ENCODE peak calls at places on chromosome 20, in four cellular contexts. T is endothelial cell, S is WERI-Rb-1, P is fibroblast of lung. U is an unnamed sample.

GRCh38 chr20:10297684-10298240 is 79.1 kb downstream of the SNAP25 start:
- DNase-seq in T (no peak), S (no peak), P (peak; percentile 47), U (no peak)

GRCh38 chr20:21548390-21549035 is 34.6 kb upstream of the NKX2-2 start:
- DNase-seq in T (no peak), S (no peak), P (no peak), U (no peak)

GRCh38 chr20:61705909-61706308 is 359.8 kb downstream of the TAF4 start:
- DNase-seq in T (no peak), S (no peak), P (no peak), U (no peak)

GRCh38 chr20:63814833-63815612 is 16.0 kb downstream of the ZBTB46 start:
- DNase-seq in T (no peak), S (no peak), P (no peak), U (no peak)

GRCh38 chr20:44370639-44371218 is 15.2 kb downstream of the HNF4A start:
- DNase-seq in T (no peak), S (no peak), P (no peak), U (no peak)

GRCh38 chr20:9573598-9573997 is 59.2 kb downstream of the LAMP5 start:
- DNase-seq in T (no peak), S (no peak), P (no peak), U (no peak)

GRCh38 chr20:44650777-44651493 is 564 bp downstream of the ADA start:
- DNase-seq in T (no peak), S (no peak), P (no peak), U (no peak)

GRCh38 chr20:11769825-11770224 is 147.9 kb upstream of the BTBD3 start:
- DNase-seq in T (no peak), S (no peak), P (no peak), U (no peak)

DNA sequence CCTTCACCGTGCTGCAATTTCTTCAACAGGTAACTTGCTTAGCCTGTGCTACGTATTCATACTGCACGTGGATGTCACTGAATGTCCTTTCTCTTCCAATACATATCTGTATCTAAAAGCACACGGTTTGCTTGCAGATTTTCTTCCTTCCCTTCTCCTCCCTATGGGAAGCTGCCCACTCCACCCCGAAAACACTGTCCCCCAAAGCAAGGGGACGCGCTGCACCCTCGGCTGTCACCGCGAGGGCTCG is 708 bp downstream of the TMX4 start:
- DNase-seq in T (no peak), S (no peak), P (no peak), U (no peak)
- TF ChIP-seq CTCF in T (no peak), S (no peak), P (no peak), U (no peak)

GRCh38 chr20:17281478-17281877 is 54.6 kb downstream of the PCSK2 start:
- DNase-seq in T (peak; percentile 52), S (peak; percentile 84), P (peak; percentile 1), U (no peak)
- TF ChIP-seq CTCF in T (peak; percentile 57), S (peak; percentile 67), P (no peak), U (no peak)

GRCh38 chr20:41247523-41248370 is 69.8 kb downstream of the ZHX3 start:
- DNase-seq in T (no peak), S (no peak), P (peak; percentile 3), U (no peak)

GRCh38 chr20:41248371-41249024 is 69.0 kb downstream of the ZHX3 start:
- DNase-seq in T (no peak), S (no peak), P (peak; percentile 43), U (no peak)

GRCh38 chr20:41242352-41242751 is 75.2 kb downstream of the ZHX3 start:
- DNase-seq in T (no peak), S (no peak), P (no peak), U (no peak)

GRCh38 chr20:41242807-41243206 is 74.7 kb downstream of the ZHX3 start:
- DNase-seq in T (no peak), S (no peak), P (no peak), U (no peak)

DNA sequence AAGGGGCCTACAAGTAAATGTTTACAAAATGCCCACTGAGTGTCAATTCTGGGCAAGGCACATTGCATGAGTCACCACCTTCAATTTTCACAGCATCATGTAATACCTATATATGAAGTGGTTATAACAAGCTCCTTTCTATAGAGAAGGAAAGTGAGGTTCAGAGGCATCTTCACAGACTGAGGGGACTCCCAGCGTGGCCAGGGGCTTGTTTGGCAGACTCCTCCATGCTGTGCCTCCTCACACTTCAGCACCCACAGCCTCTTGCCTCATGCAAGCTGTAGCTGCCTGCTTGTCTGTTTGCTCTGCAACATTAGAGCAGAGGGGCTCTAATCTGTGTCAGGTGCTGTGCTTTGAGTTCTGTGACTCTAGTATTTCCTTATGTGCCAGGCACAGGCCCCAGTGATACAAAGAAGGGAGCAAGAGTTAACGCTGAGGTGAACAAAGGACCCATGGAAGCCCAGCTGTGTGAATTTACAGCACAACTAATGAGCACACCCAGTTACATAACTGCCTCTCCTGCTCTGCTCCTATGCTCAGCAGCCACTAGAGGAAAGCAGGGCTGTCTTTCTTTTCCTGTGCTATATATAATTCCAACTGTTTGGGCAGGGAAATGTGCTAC is 72.3 kb downstream of the ZHX3 start:
- DNase-seq in T (no peak), S (no peak), P (peak; percentile 36), U (no peak)
- TF ChIP-seq CTCF in T (no peak), S (no peak), P (no peak), U (no peak)

GRCh38 chr20:18427214-18427613 is 39.6 kb downstream of the DZANK1 start:
- DNase-seq in T (no peak), S (no peak), P (no peak), U (no peak)

GRCh38 chr20:18428490-18429173 is 38.2 kb downstream of the DZANK1 start:
- DNase-seq in T (no peak), S (no peak), P (no peak), U (no peak)

GRCh38 chr20:18430172-18430826 is 36.5 kb downstream of the DZANK1 start:
- DNase-seq in T (no peak), S (no peak), P (no peak), U (no peak)

GRCh38 chr20:18436847-18437246 is 30.0 kb downstream of the DZANK1 start:
- DNase-seq in T (no peak), S (no peak), P (no peak), U (no peak)

DNA sequence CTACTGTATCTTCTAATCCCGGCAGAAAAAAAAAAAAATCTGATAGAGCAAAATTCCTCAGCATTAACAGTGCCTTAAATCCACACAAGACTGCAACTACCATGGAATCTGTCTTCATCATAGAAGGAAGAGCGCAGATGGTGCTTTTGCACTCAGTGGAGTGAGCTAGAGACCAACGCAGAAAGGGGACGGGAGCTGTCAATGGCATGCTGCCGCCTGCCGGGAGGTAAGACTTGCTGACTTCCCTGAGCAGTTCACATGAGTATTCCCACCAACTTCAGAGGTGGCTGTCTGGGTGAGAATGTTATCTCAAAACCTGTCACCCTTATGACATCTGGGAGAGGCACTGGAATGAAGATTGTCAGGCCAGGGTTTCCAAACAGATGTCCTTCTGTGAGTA is 35.6 kb downstream of the DZANK1 start:
- DNase-seq in T (no peak), S (no peak), P (no peak), U (no peak)
- TF ChIP-seq CTCF in T (no peak), S (no peak), P (no peak), U (no peak)